ENCODE peak calls at places on chromosomes 1 and 21, in eight cellular contexts. X is GM04503, U is endothelial cell, K is colonic mucosa, F is HTR-8/SVneo, S is NCI-H1417 treated with DMSO at 0.1 percent for 48 hours, N is cardiac fibroblast, M is sciatic nerve. R is an unnamed sample.
A peak's percentile ranks its signal among the peaks of the same experiment; 100 is the strongest.

GRCh38 chr1:65471213-65471833 is 50.9 kb downstream of the LEPR start:
- DNase-seq in X (no peak), U (no peak), K (no peak), F (no peak), S (no peak), N (no peak), M (no peak), R (no peak)

GRCh38 chr1:157201767-157202166 is 63.6 kb upstream of the ETV3 start:
- DNase-seq in X (no peak), U (no peak), K (no peak), F (no peak), S (no peak), N (no peak), M (no peak), R (no peak)

GRCh38 chr1:7008975-7009740 is 223.9 kb downstream of the CAMTA1 start:
- DNase-seq in X (no peak), U (no peak), K (no peak), F (no peak), S (no peak), N (no peak), M (no peak), R (no peak)

GRCh38 chr1:17516303-17517214 is 22.9 kb upstream of the ARHGEF10L start:
- DNase-seq in X (no peak), U (no peak), K (peak; percentile 90), F (no peak), S (no peak), N (no peak), M (no peak), R (no peak)

GRCh38 chr1:44407430-44408180 is 2.5 kb downstream of the RNF220 start:
- DNase-seq in X (no peak), U (peak; percentile 41), K (no peak), F (no peak), S (no peak), N (no peak), M (no peak), R (no peak)

GRCh38 chr1:169025412-169025811 is 81.1 kb upstream of the ATP1B1 start:
- DNase-seq in X (no peak), U (no peak), K (no peak), F (no peak), S (no peak), N (no peak), M (no peak), R (no peak)

GRCh38 chr21:41167348-41168342 is at the start of gene BACE2:
- DNase-seq in X (no peak), U (peak; percentile 79), K (peak; percentile 88), F (no peak), S (no peak), N (peak; percentile 72), M (peak; percentile 90), R (peak; percentile 71)

GRCh38 chr1:94245747-94246438 is 8.5 kb upstream of the ARHGAP29 start:
- DNase-seq in X (no peak), U (no peak), K (no peak), F (no peak), S (no peak), N (peak; percentile 69), M (no peak), R (peak; percentile 77)

GRCh38 chr1:45205000-45205909 is 1.1 kb downstream of the ZSWIM5 start:
- DNase-seq in X (no peak), U (peak; percentile 65), K (peak; percentile 57), F (peak; percentile 19), S (peak; percentile 19), N (peak; percentile 44), M (peak; percentile 66), R (peak; percentile 59)

GRCh38 chr1:18354657-18355056 is 126.1 kb upstream of the KLHDC7A start:
- DNase-seq in X (no peak), U (no peak), K (no peak), F (no peak), S (no peak), N (no peak), M (no peak), R (no peak)

R was measured in iris pigment epithelial cell.